ENCODE peak calls at places on chromosomes 4 and X, in seven cellular contexts. P, O, N, Z, V, L and I are unnamed samples.

GRCh38 chr4:109703664-109704351 is 563 bp upstream of the CASP6 start:
- DNase-seq in P (peak; percentile 28), O (no peak), N (no peak), Z (no peak), V (no peak), L (no peak), I (no peak)

GRCh38 chr4:4803216-4803903 is 56.1 kb upstream of the MSX1 start:
- DNase-seq in P (no peak), O (no peak), N (no peak), Z (no peak), V (no peak), L (no peak), I (no peak)

GRCh38 chrX:21943460-21944135 is 3.1 kb downstream of the SMS start:
- DNase-seq in P (peak; percentile 91), O (no peak), N (peak; percentile 10), Z (peak; percentile 92), V (no peak), L (no peak), I (no peak)

GRCh38 chr4:6516762-6517161 is 44.3 kb upstream of the PPP2R2C start:
- DNase-seq in P (no peak), O (no peak), N (no peak), Z (no peak), V (no peak), L (no peak), I (no peak)

GRCh38 chr4:173264245-173264959 is 69.8 kb downstream of the HMGB2 start:
- DNase-seq in P (peak; percentile 60), O (no peak), N (no peak), Z (peak; percentile 78), V (no peak), L (no peak), I (no peak)

GRCh38 chr4:5409237-5409636 is 299.1 kb downstream of the EVC2 start:
- DNase-seq in P (no peak), O (no peak), N (no peak), Z (peak; percentile 31), V (no peak), L (no peak), I (no peak)

GRCh38 chrX:78555401-78555980 is 103.6 kb downstream of the RTL3 start:
- DNase-seq in P (peak; percentile 0), O (no peak), N (no peak), Z (no peak), V (no peak), L (peak; percentile 6), I (no peak)

GRCh38 chrX:2343413-2343812 is 157.4 kb downstream of the DHRSX start:
- DNase-seq in P (no peak), O (no peak), N (no peak), Z (no peak), V (no peak), L (no peak), I (no peak)

GRCh38 chr4:173231916-173232315 is 63.3 kb downstream of the GALNT7 start:
- DNase-seq in P (no peak), O (no peak), N (no peak), Z (peak; percentile 18), V (no peak), L (peak; percentile 33), I (no peak)

GRCh38 chr4:104404384-104404783 is 90.3 kb downstream of the CXXC4 start:
- DNase-seq in P (no peak), O (no peak), N (no peak), Z (no peak), V (no peak), L (no peak), I (no peak)

GRCh38 chrX:40539214-40540142 is 41.3 kb upstream of the ATP6AP2 start:
- DNase-seq in P (peak; percentile 74), O (no peak), N (peak; percentile 86), Z (peak; percentile 71), V (peak; percentile 59), L (peak; percentile 16), I (peak; percentile 70)

GRCh38 chr4:159017323-159018036 is 85.4 kb upstream of the RAPGEF2 start:
- DNase-seq in P (no peak), O (no peak), N (no peak), Z (no peak), V (no peak), L (no peak), I (no peak)

GRCh38 chr4:164304240-164304639 is 449.7 kb upstream of the SMIM31 start:
- DNase-seq in P (no peak), O (no peak), N (no peak), Z (no peak), V (no peak), L (no peak), I (no peak)

GRCh38 chr4:98950925-98951324 is 22.0 kb upstream of the EIF4E start:
- DNase-seq in P (no peak), O (no peak), N (no peak), Z (no peak), V (no peak), L (no peak), I (no peak)

GRCh38 chr4:154304679-154305078 is 186.9 kb downstream of the DCHS2 start:
- DNase-seq in P (no peak), O (no peak), N (no peak), Z (no peak), V (no peak), L (peak; percentile 23), I (no peak)

GRCh38 chrX:13334491-13334890 is 14.6 kb upstream of the ATXN3L start:
- DNase-seq in P (no peak), O (no peak), N (no peak), Z (peak; percentile 10), V (peak; percentile 62), L (peak; percentile 56), I (no peak)

GRCh38 chrX:64204701-64205440 is 637 bp downstream of the AMER1 start:
- DNase-seq in P (peak; percentile 42), O (no peak), N (peak; percentile 36), Z (peak; percentile 19), V (peak; percentile 52), L (peak; percentile 6), I (peak; percentile 53)

GRCh38 chr4:622996-623913 is 2.1 kb upstream of the PDE6B start:
- DNase-seq in P (no peak), O (no peak), N (peak; percentile 18), Z (no peak), V (no peak), L (no peak), I (no peak)

GRCh38 chr4:174450452-174450851 is 71.8 kb downstream of the HPGD start:
- DNase-seq in P (no peak), O (no peak), N (no peak), Z (no peak), V (no peak), L (no peak), I (no peak)

GRCh38 chr4:2059726-2060577 is 825 bp downstream of the NAT8L start:
- DNase-seq in P (peak; percentile 20), O (no peak), N (no peak), Z (no peak), V (no peak), L (peak; percentile 8), I (no peak)

GRCh38 chr4:110840221-110840654 is 217.4 kb upstream of the PITX2 start:
- DNase-seq in P (no peak), O (no peak), N (no peak), Z (peak; percentile 72), V (no peak), L (peak; percentile 64), I (no peak)

GRCh38 chr4:107647591-107647990 is 72.4 kb downstream of the PAPSS1 start:
- DNase-seq in P (no peak), O (no peak), N (no peak), Z (peak; percentile 6), V (no peak), L (no peak), I (no peak)

GRCh38 chrX:154815274-154815818 is 10.1 kb upstream of the MPP1 start:
- DNase-seq in P (no peak), O (no peak), N (no peak), Z (peak; percentile 86), V (no peak), L (no peak), I (no peak)

GRCh38 chr4:182862921-182863320 is 54.3 kb downstream of the DCTD start:
- DNase-seq in P (no peak), O (no peak), N (peak; percentile 47), Z (no peak), V (no peak), L (no peak), I (no peak)

GRCh38 chrX:69226459-69227158 is 61.4 kb upstream of the PJA1 start:
- DNase-seq in P (no peak), O (no peak), N (no peak), Z (no peak), V (no peak), L (no peak), I (no peak)

GRCh38 chr4:149952101-149952500 is 126.1 kb upstream of the DCLK2 start:
- DNase-seq in P (no peak), O (no peak), N (no peak), Z (no peak), V (no peak), L (no peak), I (no peak)

GRCh38 chr4:149956678-149957077 is 121.6 kb upstream of the DCLK2 start:
- DNase-seq in P (no peak), O (no peak), N (no peak), Z (no peak), V (no peak), L (no peak), I (no peak)

DNA sequence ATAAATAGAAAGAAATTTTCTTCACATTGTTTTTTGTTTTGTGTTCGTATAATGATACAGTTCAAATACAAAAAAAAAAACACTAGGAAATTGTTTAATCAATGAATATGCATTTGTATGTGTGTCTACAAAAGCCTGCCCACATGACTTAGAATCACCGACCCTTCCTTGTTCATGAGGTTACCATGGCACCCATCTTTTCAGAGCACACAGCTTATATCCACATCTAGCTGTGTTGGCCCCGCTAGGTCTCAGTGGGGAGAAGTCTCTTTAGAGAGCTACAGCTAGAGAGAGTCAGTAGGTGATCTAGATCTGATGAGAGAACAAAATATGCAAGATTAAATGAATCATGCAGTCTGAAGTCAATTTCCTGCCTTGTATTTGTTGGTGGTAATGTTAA is 126.7 kb upstream of the DCLK2 start:
- DNase-seq in P (no peak), O (no peak), N (no peak), Z (no peak), V (no peak), L (no peak), I (no peak)
- H3K18ac ChIP-seq in P (no peak overlapping the region), O (no peak overlapping the region), N (no peak overlapping the region), Z (no peak overlapping the region), V (no peak overlapping the region), L (no peak overlapping the region), I (no peak overlapping the region)

GRCh38 chrX:36583674-36584073 is 424.5 kb upstream of the FAM47C start:
- DNase-seq in P (no peak), O (no peak), N (no peak), Z (no peak), V (no peak), L (no peak), I (no peak)
- H3K18ac ChIP-seq in P (no peak overlapping the region), O (no peak overlapping the region), N (no peak overlapping the region), Z (no peak overlapping the region), V (no peak overlapping the region), L (no peak overlapping the region), I (no peak overlapping the region)

GRCh38 chrX:15150578-15150977 is 119.3 kb downstream of the ASB9 start:
- DNase-seq in P (no peak), O (no peak), N (no peak), Z (no peak), V (no peak), L (no peak), I (no peak)
- H3K18ac ChIP-seq in P (no peak overlapping the region), O (no peak overlapping the region), N (no peak overlapping the region), Z (no peak overlapping the region), V (no peak overlapping the region), L (no peak overlapping the region), I (no peak overlapping the region)

DNA sequence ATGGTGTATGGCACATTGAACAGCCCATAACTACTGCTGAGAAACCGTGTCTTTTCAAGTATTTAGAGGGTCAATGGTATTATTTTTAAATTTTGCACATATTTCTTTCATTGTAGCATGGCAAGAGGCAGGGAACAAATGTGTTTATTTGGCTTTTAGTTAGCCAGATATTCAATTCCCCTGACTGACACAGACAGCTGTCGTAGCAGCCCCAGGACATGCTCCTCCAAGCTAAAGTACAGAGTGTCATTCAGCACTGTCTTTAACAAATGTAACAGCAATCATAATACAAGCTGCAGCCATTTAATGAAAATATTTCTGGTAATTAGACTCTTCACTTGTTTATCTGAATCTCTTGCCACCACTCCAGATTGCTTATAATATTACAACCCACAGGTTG is 687.1 kb downstream of the KLHL13 start:
- DNase-seq in P (no peak), O (no peak), N (no peak), Z (no peak), V (no peak), L (no peak), I (no peak)
- H3K18ac ChIP-seq in P (no peak overlapping the region), O (no peak overlapping the region), N (no peak overlapping the region), Z (no peak overlapping the region), V (no peak overlapping the region), L (no peak overlapping the region), I (no peak overlapping the region)